ENCODE peak calls at places on chromosome 1, in ten cellular contexts. I is body of pancreas, C is foreskin keratinocyte, H is left ventricle myocardium inferior, S is IMR-90, G is astrocyte, J is pancreas, M is sigmoid colon, X is uterus, D is ovary. K is an unnamed sample.

GRCh38 chr1:116855220-116855619 is 54.5 kb upstream of the PTGFRN start:
- DNase-seq in D (peak; percentile 25), I (peak; percentile 79), X (peak; percentile 37), S (no peak), M (peak; percentile 72), H (peak; percentile 63), J (peak; percentile 77), G (peak; percentile 46), C (no peak), K (peak; percentile 34)

GRCh38 chr1:92679980-92680379 is 104.9 kb downstream of the EVI5 start:
- DNase-seq in M (no peak), X (no peak), D (no peak), H (no peak), J (no peak), C (peak; percentile 8), I (no peak), G (no peak), S (no peak), K (no peak)

GRCh38 chr1:30317921-30318320 is 405.5 kb downstream of the MATN1 start:
- DNase-seq in D (no peak), G (no peak), H (no peak), J (no peak), X (no peak), M (no peak), S (no peak), I (no peak), C (no peak), K (peak; percentile 20)

GRCh38 chr1:44903261-44903660 is 60.2 kb upstream of the PTCH2 start:
- DNase-seq in J (no peak), G (no peak), I (peak; percentile 9), C (no peak), S (peak; percentile 42), D (no peak), M (no peak), H (no peak), X (peak; percentile 27), K (no peak)

GRCh38 chr1:247681288-247681897 is 1.9 kb upstream of the OR13G1 start:
- DNase-seq in X (no peak), J (peak; percentile 20), G (no peak), S (peak; percentile 27), D (no peak), I (peak; percentile 31), H (no peak), C (peak; percentile 17), M (no peak), K (no peak)

GRCh38 chr1:109981128-109981379 is 3.5 kb upstream of the AHCYL1 start:
- DNase-seq in I (no peak), D (no peak), H (no peak), C (no peak), S (no peak), G (no peak), J (no peak), M (no peak), X (no peak), K (no peak)

GRCh38 chr1:36123357-36123756 is 1.7 kb downstream of the COL8A2 start:
- DNase-seq in I (peak; percentile 48), M (no peak), S (no peak), D (no peak), J (no peak), G (no peak), X (no peak), C (no peak), H (no peak), K (no peak)

GRCh38 chr1:6614953-6615785 is 1.6 kb downstream of the PHF13 start:
- DNase-seq in G (no peak), X (peak; percentile 43), I (no peak), C (no peak), J (no peak), M (peak; percentile 70), S (no peak), H (no peak), D (no peak), K (no peak)

GRCh38 chr1:108643492-108644333 is 17.2 kb downstream of the HENMT1 start:
- DNase-seq in I (peak; percentile 77), X (no peak), M (no peak), C (peak; percentile 43), H (no peak), J (peak; percentile 49), D (no peak), G (peak; percentile 54), S (peak; percentile 78), K (no peak)

GRCh38 chr1:186440584-186440983 is 20.3 kb downstream of the PDC start:
- DNase-seq in J (no peak), X (no peak), D (no peak), G (peak; percentile 49), M (no peak), I (no peak), S (peak; percentile 37), C (peak; percentile 91), H (no peak), K (no peak)

GRCh38 chr1:201169203-201169602 is 14.9 kb upstream of the TMEM9 start:
- DNase-seq in J (no peak), S (no peak), X (no peak), C (no peak), D (no peak), I (no peak), H (no peak), M (no peak), G (no peak), K (no peak)

GRCh38 chr1:81974883-81975555 is 174.3 kb downstream of the ADGRL2 start:
- DNase-seq in D (no peak), G (no peak), S (no peak), J (no peak), I (no peak), H (no peak), X (no peak), C (no peak), M (no peak), K (no peak)

GRCh38 chr1:184433928-184434502 is 47.2 kb downstream of the C1orf21 start:
- DNase-seq in H (no peak), I (no peak), S (no peak), D (no peak), C (no peak), X (no peak), J (no peak), M (no peak), G (no peak), K (no peak)

GRCh38 chr1:113976609-113977278 is 2.5 kb upstream of the OLFML3 start:
- DNase-seq in S (peak; percentile 59), D (peak; percentile 46), G (peak; percentile 51), I (peak; percentile 20), J (no peak), X (no peak), C (no peak), M (no peak), H (no peak), K (no peak)

GRCh38 chr1:205594846-205595245 is 37.0 kb downstream of the ELK4 start:
- DNase-seq in S (no peak), I (no peak), M (no peak), H (no peak), C (no peak), G (no peak), D (no peak), J (peak; percentile 4), X (no peak), K (no peak)
- TF ChIP-seq CTCF in S (no peak), I (no peak), M (no peak), H (no peak), C (no peak), G (no peak), D (no peak), J (no peak), X (no peak), K (no peak)

GRCh38 chr1:198295975-198296374 is 139.2 kb downstream of the NEK7 start:
- DNase-seq in D (no peak), C (no peak), X (no peak), G (no peak), H (no peak), J (no peak), I (no peak), S (no peak), M (no peak), K (no peak)

GRCh38 chr1:198295186-198295585 is 138.4 kb downstream of the NEK7 start:
- DNase-seq in S (no peak), C (no peak), G (no peak), M (no peak), I (no peak), J (no peak), X (no peak), H (no peak), D (no peak), K (no peak)

GRCh38 chr1:198298653-198299052 is 141.9 kb downstream of the NEK7 start:
- DNase-seq in I (no peak), X (no peak), J (no peak), S (no peak), C (no peak), H (no peak), M (no peak), D (no peak), G (no peak), K (no peak)

GRCh38 chr1:198300451-198300850 is 143.7 kb downstream of the NEK7 start:
- DNase-seq in C (no peak), G (no peak), H (no peak), J (no peak), M (no peak), X (no peak), S (no peak), I (no peak), D (no peak), K (no peak)

GRCh38 chr1:198297281-198297680 is 140.5 kb downstream of the NEK7 start:
- DNase-seq in M (no peak), G (no peak), I (no peak), D (no peak), J (no peak), X (no peak), C (no peak), H (no peak), S (no peak), K (no peak)
- H3K4me1 ChIP-seq in M (no peaks in the 10 kb centered on the region), G (no peaks in the 10 kb centered on the region), I (no peaks in the 10 kb centered on the region), D (no peaks in the 10 kb centered on the region), J (peaks cover under 1% of the 10 kb centered on the region), X (no peaks in the 10 kb centered on the region), C (no peaks in the 10 kb centered on the region), H (peaks cover 24% of the 10 kb centered on the region), S (peaks cover 3% of the 10 kb centered on the region), K (no peaks in the 10 kb centered on the region)

DNA sequence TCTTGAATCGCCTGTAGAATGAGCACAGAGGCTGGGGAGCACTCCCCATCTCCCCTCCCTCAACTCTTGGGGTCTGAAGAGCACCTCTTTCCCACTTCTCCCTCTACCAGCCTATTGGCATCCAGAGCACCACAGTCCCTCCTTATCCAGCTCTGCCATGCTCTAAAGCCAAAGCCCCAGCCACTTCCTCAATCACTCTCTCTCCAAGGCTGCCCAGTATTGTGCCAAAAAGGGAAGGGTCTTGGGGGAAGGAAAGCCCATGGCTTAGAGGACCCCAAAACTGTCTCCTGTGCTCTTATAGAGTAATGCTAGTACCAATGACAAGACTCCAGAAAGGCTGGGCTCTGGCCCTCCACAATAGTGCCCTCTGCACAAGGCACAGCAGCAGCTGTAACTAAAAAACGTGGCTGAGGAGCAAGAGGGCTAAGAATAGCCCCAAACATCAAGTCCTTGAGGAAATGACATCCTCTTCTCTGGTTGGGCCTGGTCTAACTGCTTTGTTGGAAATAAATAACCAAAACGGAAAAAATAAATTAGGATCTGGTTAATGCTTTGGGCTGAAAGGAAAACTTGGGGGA is 28.4 kb downstream of the SLC27A3 start:
- DNase-seq in S (no peak), D (no peak), G (no peak), C (no peak), M (no peak), J (no peak), I (no peak), X (no peak), H (no peak), K (no peak)
- H3K27ac ChIP-seq in S (no peak overlapping the region), D (no peak overlapping the region), G (no peak overlapping the region), C (no peak overlapping the region), M (no peak overlapping the region), J (no peak overlapping the region), I (no peak overlapping the region), X (no peak overlapping the region), H (peak overlapping the region; percentile 84), K (no peak overlapping the region)

GRCh38 chr1:31762726-31763670 is 1.1 kb downstream of the ADGRB2 start:
- DNase-seq in X (peak; percentile 61), M (peak; percentile 81), D (peak; percentile 63), J (peak; percentile 74), H (peak; percentile 60), G (no peak), S (peak; percentile 27), C (peak; percentile 25), I (peak; percentile 73), K (peak; percentile 50)
- TF ChIP-seq CTCF in X (peak; percentile 71), M (peak; percentile 48), D (peak; percentile 58), J (peak; percentile 52), H (peak; percentile 69), G (peak; percentile 23), S (peak; percentile 71), C (peak; percentile 84), I (peak; percentile 47), K (peak; percentile 30)